ENCODE peak calls at places on chromosomes 11 and 22, in nine cellular contexts. M, T, A, B, S, P, J, W and Y are unnamed samples.

GRCh38 chr11:61537326-61537725 is 28.8 kb downstream of the LRRC10B start:
- DNase-seq in W (no peak), T (no peak), M (no peak), P (no peak), A (no peak), B (no peak), S (no peak), J (no peak), Y (no peak)

GRCh38 chr22:34334893-34335292 is 414.6 kb upstream of the LARGE1 start:
- DNase-seq in P (no peak), W (peak), S (peak), J (no peak), A (no peak), B (no peak), T (peak), M (no peak), Y (no peak)

GRCh38 chr11:7994581-7995278 is 7.6 kb downstream of the EIF3F start:
- DNase-seq in B (no peak), W (no peak), T (no peak), A (no peak), M (no peak), P (no peak), S (peak), J (no peak), Y (no peak)

GRCh38 chr11:46238078-46238966 is 39.1 kb upstream of the CREB3L1 start:
- DNase-seq in S (peak), M (peak), A (peak), W (peak), T (peak), P (no peak), J (peak), B (peak), Y (peak)

GRCh38 chr11:65059523-65059922 is 1.2 kb upstream of the NAALADL1 start:
- DNase-seq in A (no peak), B (no peak), S (no peak), T (no peak), J (no peak), W (no peak), P (no peak), M (no peak), Y (no peak)

GRCh38 chr22:29871684-29872083 is 11.3 kb upstream of the MTMR3 start:
- DNase-seq in B (no peak), J (no peak), W (no peak), S (peak), M (no peak), A (no peak), P (no peak), T (no peak), Y (no peak)

GRCh38 chr22:26616650-26617049 is 1.2 kb downstream of the CRYBB1 start:
- DNase-seq in B (no peak), S (no peak), T (no peak), W (no peak), P (no peak), A (no peak), M (no peak), J (no peak), Y (no peak)

GRCh38 chr22:43002198-43002577 is 12.8 kb downstream of the PACSIN2 start:
- DNase-seq in A (peak), B (peak), W (peak), P (no peak), T (peak), J (peak), M (peak), S (peak), Y (no peak)

GRCh38 chr11:69376155-69377028 is 82.4 kb downstream of the MYEOV start:
- DNase-seq in S (no peak), W (no peak), P (no peak), M (no peak), A (no peak), T (no peak), B (peak), J (no peak), Y (no peak)

GRCh38 chr11:57340228-57340627 is 2.1 kb downstream of the P2RX3 start:
- DNase-seq in J (no peak), S (peak), M (peak), P (no peak), B (no peak), T (no peak), A (peak), W (peak), Y (no peak)

GRCh38 chr22:29673361-29673760 is 46.4 kb upstream of the CABP7 start:
- DNase-seq in B (no peak), A (no peak), J (no peak), M (no peak), T (no peak), P (no peak), S (no peak), W (no peak), Y (no peak)

GRCh38 chr11:65885808-65886536 is 2.3 kb downstream of the FIBP start:
- DNase-seq in T (no peak), W (no peak), M (no peak), P (no peak), S (no peak), A (no peak), B (no peak), J (no peak), Y (no peak)

GRCh38 chr11:44943118-44943517 is 7.6 kb downstream of the TP53I11 start:
- DNase-seq in A (no peak), J (no peak), S (no peak), M (no peak), B (no peak), P (no peak), T (no peak), W (no peak), Y (no peak)

GRCh38 chr11:15793032-15793996 is 563.0 kb downstream of the SOX6 start:
- DNase-seq in J (no peak), B (peak), A (peak), M (peak), S (no peak), T (no peak), P (no peak), W (peak), Y (no peak)

GRCh38 chr22:37018815-37019308 is 385 bp downstream of the TST start:
- DNase-seq in S (peak), P (no peak), J (peak), B (peak), W (peak), T (peak), A (peak), M (no peak), Y (no peak)

GRCh38 chr11:77184136-77184860 is 56.3 kb downstream of the MYO7A start:
- DNase-seq in B (no peak), J (no peak), T (no peak), A (no peak), P (no peak), M (no peak), S (no peak), W (no peak), Y (no peak)

GRCh38 chr11:78564889-78565467 is 9.7 kb downstream of the NARS2 start:
- DNase-seq in M (peak), B (no peak), A (no peak), S (no peak), W (no peak), T (no peak), J (no peak), P (no peak), Y (no peak)

GRCh38 chr11:116703421-116703820 is 69.4 kb downstream of the BUD13 start:
- DNase-seq in P (no peak), M (peak), S (peak), J (no peak), A (peak), W (peak), B (no peak), T (no peak), Y (no peak)

GRCh38 chr22:49158741-49159564 is 668.7 kb downstream of the BRD1 start:
- DNase-seq in M (no peak), A (no peak), B (no peak), T (no peak), W (no peak), S (no peak), P (no peak), J (no peak), Y (no peak)

GRCh38 chr22:27239520-27239919 is 562.0 kb downstream of the MN1 start:
- DNase-seq in A (no peak), S (no peak), M (no peak), T (no peak), W (no peak), J (no peak), B (no peak), P (no peak), Y (no peak)

GRCh38 chr22:39175127-39176066 is 22.9 kb upstream of the CBX7 start:
- DNase-seq in T (peak), P (no peak), J (no peak), B (peak), W (peak), S (peak), A (peak), M (peak), Y (no peak)

GRCh38 chr11:1756024-1756561 is 5.7 kb upstream of the IFITM10 start:
- DNase-seq in S (no peak), P (no peak), J (no peak), W (no peak), T (no peak), B (no peak), A (no peak), M (no peak), Y (no peak)

GRCh38 chr11:1151366-1152315 is 6.1 kb upstream of the MUC5AC start:
- DNase-seq in A (no peak), T (peak), J (no peak), W (no peak), M (no peak), B (no peak), P (no peak), S (no peak), Y (no peak)

GRCh38 chr22:20432244-20432686 is 5.4 kb downstream of the SCARF2 start:
- DNase-seq in S (no peak), J (no peak), T (no peak), A (no peak), M (no peak), B (no peak), P (no peak), W (no peak), Y (no peak)

GRCh38 chr11:46099973-46100335 is 21.3 kb downstream of the PHF21A start:
- DNase-seq in T (no peak), W (peak), B (peak), M (peak), J (no peak), A (peak), P (no peak), S (no peak), Y (no peak)

GRCh38 chr11:64719406-64719805 is 3.6 kb downstream of the NRXN2 start:
- DNase-seq in M (no peak), J (no peak), T (no peak), S (no peak), P (no peak), W (no peak), A (no peak), B (no peak), Y (no peak)

GRCh38 chr11:7605544-7605943 is 67.8 kb downstream of the CYB5R2 start:
- DNase-seq in W (peak), B (no peak), J (no peak), A (peak), T (peak), S (peak), M (peak), P (peak), Y (no peak)

GRCh38 chr22:31947296-31947695 is 3.0 kb downstream of the YWHAH start:
- DNase-seq in J (no peak), W (peak), A (peak), S (peak), M (peak), B (no peak), P (no peak), T (peak), Y (peak)